ENCODE peak calls at places on chromosomes 5 and 9, in six cellular contexts. Y, W, S, U, K and B are unnamed samples.

GRCh38 chr5:138449501-138450239 is 10.8 kb downstream of the REEP2 start:
- DNase-seq in W (peak; percentile 92), Y (peak; percentile 75), S (peak; percentile 91), U (peak; percentile 91), K (peak; percentile 89), B (peak; percentile 91)

GRCh38 chr9:89905628-89906338 is 301.0 kb downstream of the GADD45G start:
- DNase-seq in W (no peak), K (peak; percentile 16), Y (no peak), U (no peak), S (no peak), B (no peak)

GRCh38 chr5:13973724-13974123 is 29.2 kb upstream of the DNAH5 start:
- DNase-seq in S (no peak), Y (no peak), W (no peak), K (no peak), U (no peak), B (no peak)

GRCh38 chr5:1005904-1006655 is 2.5 kb upstream of the NKD2 start:
- DNase-seq in K (peak; percentile 40), W (peak; percentile 35), S (no peak), Y (no peak), U (no peak), B (no peak)

GRCh38 chr5:139569276-139569955 is 8.3 kb downstream of the UBE2D2 start:
- DNase-seq in W (no peak), K (no peak), Y (peak; percentile 52), U (no peak), S (no peak), B (no peak)

GRCh38 chr9:89281106-89281505 is 29.9 kb upstream of the CKS2 start:
- DNase-seq in Y (no peak), U (no peak), W (no peak), S (no peak), K (no peak), B (no peak)

GRCh38 chr5:77181173-77181572 is 29.3 kb upstream of the PDE8B start:
- DNase-seq in Y (no peak), U (no peak), S (no peak), W (no peak), K (no peak), B (no peak)

GRCh38 chr9:92234503-92234902 is 59.0 kb downstream of the IARS1 start:
- DNase-seq in U (no peak), S (no peak), Y (no peak), W (no peak), K (no peak), B (no peak)

GRCh38 chr5:150789943-150790611 is 11.5 kb downstream of the SMIM3 start:
- DNase-seq in Y (peak; percentile 99), W (peak; percentile 72), U (no peak), S (peak; percentile 38), K (no peak), B (peak; percentile 72)

GRCh38 chr9:2465921-2466460 is 155.6 kb upstream of the VLDLR start:
- DNase-seq in S (no peak), K (no peak), W (peak; percentile 62), U (no peak), Y (peak; percentile 20), B (no peak)

GRCh38 chr9:94586814-94587213 is 6.8 kb downstream of the FBP2 start:
- DNase-seq in W (no peak), Y (peak; percentile 36), K (peak; percentile 24), U (no peak), S (no peak), B (peak; percentile 59)

GRCh38 chr5:43694027-43694426 is 91.0 kb downstream of the NNT start:
- DNase-seq in W (no peak), Y (no peak), U (no peak), S (no peak), K (no peak), B (no peak)

GRCh38 chr5:50990296-50990924 is 324.0 kb downstream of the PARP8 start:
- DNase-seq in W (no peak), Y (no peak), U (no peak), S (no peak), K (no peak), B (no peak)

GRCh38 chr5:146368137-146368536 is 29.5 kb downstream of the POU4F3 start:
- DNase-seq in K (no peak), W (no peak), Y (no peak), S (no peak), U (no peak), B (no peak)

GRCh38 chr5:143445726-143446125 is 42.2 kb upstream of the NR3C1 start:
- DNase-seq in U (no peak), Y (peak; percentile 24), W (no peak), S (no peak), K (no peak), B (no peak)

GRCh38 chr5:88459971-88460370 is 191.3 kb upstream of the TMEM161B start:
- DNase-seq in Y (no peak), U (no peak), W (no peak), S (no peak), K (no peak), B (no peak)

GRCh38 chr5:68548959-68549676 is 333.6 kb downstream of the PIK3R1 start:
- DNase-seq in K (no peak), U (no peak), W (no peak), Y (peak; percentile 92), S (no peak), B (no peak)

GRCh38 chr5:15304066-15304731 is 195.8 kb upstream of the FBXL7 start:
- DNase-seq in Y (no peak), K (no peak), U (no peak), W (no peak), S (no peak), B (no peak)

GRCh38 chr5:73215891-73216610 is 43.1 kb downstream of the TMEM174 start:
- DNase-seq in U (peak; percentile 81), W (peak; percentile 86), S (peak; percentile 79), Y (peak; percentile 73), K (peak; percentile 78), B (no peak)

GRCh38 chr9:24011206-24011605 is 185.2 kb upstream of the ELAVL2 start:
- DNase-seq in Y (no peak), K (no peak), W (no peak), U (no peak), S (no peak), B (no peak)

GRCh38 chr5:174315871-174316270 is 270.4 kb downstream of the NSG2 start:
- DNase-seq in Y (no peak), U (no peak), K (no peak), S (no peak), W (no peak), B (no peak)

GRCh38 chr5:79133121-79133656 is 21.6 kb downstream of the BHMT start:
- DNase-seq in W (peak; percentile 32), Y (peak; percentile 61), S (no peak), K (no peak), U (peak; percentile 13), B (no peak)